ENCODE peak calls at places on chromosome 5, in six cellular contexts. G, N, C, L, R and I are unnamed samples.
A peak's percentile ranks its signal among the peaks of the same experiment; 100 is the strongest.

GRCh38 chr5:57889558-57889957 is 406.9 kb upstream of the ACTBL2 start:
- DNase-seq in N (no peak), R (peak; percentile 75), C (no peak), G (no peak), L (peak; percentile 24), I (no peak)

GRCh38 chr5:14617441-14617840 is 35.8 kb downstream of the OTULINL start:
- DNase-seq in R (no peak), G (no peak), L (no peak), C (no peak), N (no peak), I (no peak)

GRCh38 chr5:23268136-23268535 is 239.3 kb upstream of the PRDM9 start:
- DNase-seq in R (no peak), L (no peak), N (no peak), C (no peak), G (no peak), I (no peak)

GRCh38 chr5:141680751-141681201 is 1.3 kb downstream of the ARAP3 start:
- DNase-seq in R (peak; percentile 52), C (no peak), L (no peak), G (no peak), N (no peak), I (no peak)

GRCh38 chr5:113760486-113760885 is 247.0 kb downstream of the YTHDC2 start:
- DNase-seq in L (no peak), G (no peak), C (no peak), N (no peak), R (no peak), I (no peak)

GRCh38 chr5:69129413-69129812 is 35.6 kb downstream of the SLC30A5 start:
- DNase-seq in G (no peak), R (peak; percentile 64), N (no peak), L (no peak), C (no peak), I (no peak)

GRCh38 chr5:83914199-83914598 is 193.5 kb upstream of the HAPLN1 start:
- DNase-seq in C (no peak), R (no peak), L (no peak), G (no peak), N (no peak), I (no peak)

GRCh38 chr5:160369990-160370712 is at the start of gene C1QTNF2:
- DNase-seq in N (no peak), G (peak; percentile 92), C (peak; percentile 88), L (peak; percentile 35), R (peak; percentile 35), I (peak; percentile 31)

GRCh38 chr5:92371171-92371888 is 988.2 kb upstream of the ARRDC3 start:
- DNase-seq in N (no peak), R (no peak), G (no peak), C (no peak), L (no peak), I (no peak)

GRCh38 chr5:137708062-137708461 is 27.8 kb downstream of the KLHL3 start:
- DNase-seq in C (no peak), L (no peak), G (no peak), R (no peak), N (no peak), I (no peak)

GRCh38 chr5:67693956-67694564 is 497.5 kb upstream of the CD180 start:
- DNase-seq in G (peak; percentile 83), L (peak; percentile 38), R (no peak), N (no peak), C (peak; percentile 89), I (peak; percentile 10)

GRCh38 chr5:40677456-40677855 is 2.3 kb upstream of the PTGER4 start:
- DNase-seq in G (no peak), C (no peak), L (no peak), R (no peak), N (no peak), I (no peak)

GRCh38 chr5:40676643-40677333 is 2.9 kb upstream of the PTGER4 start:
- DNase-seq in C (no peak), R (peak; percentile 92), G (no peak), L (peak; percentile 57), N (no peak), I (no peak)

GRCh38 chr5:40679998-40680681 is 425 bp downstream of the PTGER4 start:
- DNase-seq in R (peak; percentile 41), G (no peak), C (peak; percentile 77), L (peak; percentile 33), N (no peak), I (peak; percentile 45)

GRCh38 chr5:40679071-40679997 is at the start of gene PTGER4:
- DNase-seq in R (peak; percentile 96), L (peak; percentile 93), G (peak; percentile 97), C (peak; percentile 98), N (peak; percentile 80), I (peak; percentile 96)

DNA sequence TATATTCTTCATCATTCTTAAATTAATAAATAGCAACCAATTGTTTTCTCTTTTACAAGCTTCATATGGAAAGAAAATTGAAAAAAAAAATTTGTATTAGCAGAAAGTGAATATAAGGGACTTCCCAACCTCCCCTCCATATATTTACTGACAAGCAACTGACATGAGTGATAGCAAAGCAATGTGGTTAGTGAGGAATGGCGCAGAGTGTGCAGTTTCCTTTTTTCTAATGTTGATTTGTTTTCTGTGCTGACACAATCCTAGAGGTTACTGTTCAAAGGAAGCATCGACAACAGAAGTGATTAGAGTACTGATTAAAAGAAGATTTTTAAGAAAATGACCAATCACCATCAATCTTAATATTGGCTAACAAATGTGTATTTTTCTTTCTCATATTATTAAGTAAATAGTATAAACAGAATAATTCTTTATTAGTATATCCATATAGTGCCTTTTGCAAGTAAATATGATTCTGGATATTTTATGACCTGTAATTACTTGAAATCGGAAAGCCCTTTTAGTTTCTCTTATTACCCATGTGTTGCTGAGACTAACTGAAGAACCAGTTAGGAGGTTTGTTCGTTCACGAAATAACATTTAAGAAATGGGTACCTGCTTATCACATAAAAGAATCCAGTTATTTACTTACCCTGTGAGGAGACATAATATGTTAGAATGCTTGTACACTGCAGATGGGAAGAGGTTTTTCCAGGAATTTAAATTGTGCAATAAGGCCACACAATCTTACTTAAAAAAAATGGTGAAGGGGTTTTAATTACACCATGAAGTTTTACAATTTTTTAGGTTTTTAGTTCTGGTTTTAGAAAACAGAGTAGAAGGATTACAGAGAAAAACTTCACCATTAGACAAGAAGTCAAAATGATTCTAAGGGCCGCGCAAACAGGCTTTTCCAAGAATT is 1.4 kb upstream of the PTGER4 start:
- DNase-seq in N (no peak), C (no peak), L (no peak), R (peak; percentile 58), G (no peak), I (peak; percentile 41)
- H3K27ac ChIP-seq in N (peak overlapping the region; percentile 89), C (peak overlapping the region; percentile 36), L (peak overlapping the region; percentile 85), R (peak overlapping the region; percentile 92), G (no peak overlapping the region), I (peak overlapping the region; percentile 97)

GRCh38 chr5:138878437-138879235 is 3.5 kb upstream of the LRRTM2 start:
- DNase-seq in C (no peak), N (no peak), L (no peak), R (no peak), G (no peak), I (no peak)
- H3K4me1 ChIP-seq in C (no peaks in the 10 kb centered on the region), N (no peaks in the 10 kb centered on the region), L (peaks cover 2% of the 10 kb centered on the region), R (no peaks in the 10 kb centered on the region), G (peaks cover 8% of the 10 kb centered on the region), I (no peaks in the 10 kb centered on the region)

GRCh38 chr5:1464511-1464910 is 19.3 kb upstream of the SLC6A3 start:
- DNase-seq in N (no peak), C (no peak), G (no peak), R (no peak), L (no peak), I (no peak)

GRCh38 chr5:1461396-1461795 is 16.2 kb upstream of the SLC6A3 start:
- DNase-seq in R (no peak), N (no peak), C (no peak), G (peak; percentile 41), L (no peak), I (no peak)

GRCh38 chr5:1463326-1464095 is 18.3 kb upstream of the SLC6A3 start:
- DNase-seq in N (no peak), G (peak; percentile 48), L (no peak), R (no peak), C (peak; percentile 61), I (no peak)

GRCh38 chr5:1464096-1464446 is 18.8 kb upstream of the SLC6A3 start:
- DNase-seq in G (peak; percentile 49), C (no peak), R (no peak), L (no peak), N (no peak), I (no peak)

DNA sequence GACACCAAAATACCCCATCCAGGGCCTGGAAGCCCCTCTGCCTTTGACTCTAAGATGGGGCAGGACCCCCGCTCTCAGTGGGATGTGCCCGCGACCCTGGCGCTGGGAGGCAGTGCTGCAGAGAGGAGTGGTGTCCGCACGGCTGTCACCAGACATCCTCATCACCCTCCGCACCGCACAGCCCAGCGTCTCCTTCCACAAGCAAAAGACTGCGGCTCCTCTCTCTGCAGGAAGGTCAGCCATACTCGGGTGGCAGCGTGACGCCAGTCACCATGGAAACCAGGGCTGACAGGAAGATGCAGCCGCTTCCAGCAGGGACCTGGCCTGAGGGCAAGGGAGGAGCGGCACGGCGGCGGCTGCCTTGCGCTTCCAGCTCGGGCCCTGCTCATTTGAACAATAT is 17.1 kb upstream of the SLC6A3 start:
- DNase-seq in L (no peak), N (no peak), C (peak; percentile 76), R (no peak), G (peak; percentile 54), I (no peak)
- H3K36me3 ChIP-seq in L (peaks cover 6% of the 10 kb centered on the region), N (peaks cover 10% of the 10 kb centered on the region), C (peaks cover 7% of the 10 kb centered on the region), R (peaks cover 93% of the 10 kb centered on the region), G (peaks cover 2% of the 10 kb centered on the region), I (no peaks in the 10 kb centered on the region)

GRCh38 chr5:150460781-150461180 is 11.2 kb upstream of the RPS14 start:
- DNase-seq in L (no peak), C (no peak), R (no peak), N (no peak), G (no peak), I (no peak)
- H3K27ac ChIP-seq in L (no peak overlapping the region), C (no peak overlapping the region), R (no peak overlapping the region), N (no peak overlapping the region), G (no peak overlapping the region), I (no peak overlapping the region)

GRCh38 chr5:78594014-78594413 is 54.6 kb downstream of the LHFPL2 start:
- DNase-seq in G (no peak), C (no peak), L (no peak), R (no peak), N (no peak), I (no peak)

GRCh38 chr5:78597858-78598415 is 50.6 kb downstream of the LHFPL2 start:
- DNase-seq in L (no peak), C (no peak), R (peak; percentile 71), G (no peak), N (no peak), I (no peak)

GRCh38 chr5:78594946-78595921 is 53.3 kb downstream of the LHFPL2 start:
- DNase-seq in L (peak; percentile 73), C (no peak), G (no peak), R (peak; percentile 93), N (no peak), I (no peak)

GRCh38 chr5:78598973-78599372 is 49.6 kb downstream of the LHFPL2 start:
- DNase-seq in R (no peak), G (no peak), N (no peak), C (no peak), L (no peak), I (no peak)

GRCh38 chr5:78597068-78597857 is 51.3 kb downstream of the LHFPL2 start:
- DNase-seq in L (no peak), C (no peak), N (no peak), G (no peak), R (peak; percentile 55), I (peak; percentile 55)
- H3K4me1 ChIP-seq in L (peaks cover 41% of the 10 kb centered on the region), C (no peaks in the 10 kb centered on the region), N (no peaks in the 10 kb centered on the region), G (peaks cover 5% of the 10 kb centered on the region), R (peaks cover 83% of the 10 kb centered on the region), I (no peaks in the 10 kb centered on the region)

DNA sequence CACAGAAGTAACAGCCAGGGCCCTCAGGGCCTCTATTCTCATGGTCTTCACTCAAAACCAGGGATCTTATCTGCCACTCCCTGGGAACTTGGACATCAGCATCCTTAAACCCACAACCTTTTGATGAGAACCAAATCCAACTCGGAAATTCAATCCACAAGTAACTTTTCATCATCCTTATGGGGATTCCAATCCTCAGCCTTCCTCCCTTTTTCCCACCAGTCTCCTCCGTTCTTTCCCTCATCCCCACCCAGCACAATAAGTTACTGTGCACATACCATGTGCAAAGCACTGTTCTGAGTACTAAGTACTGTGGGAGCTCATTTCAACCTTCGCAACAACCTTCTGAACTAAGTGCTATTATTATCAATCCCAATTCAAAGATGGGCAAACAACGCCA is 17.0 kb downstream of the GOLPH3 start:
- DNase-seq in N (no peak), R (no peak), L (no peak), G (no peak), C (no peak), I (no peak)
- H3K36me3 ChIP-seq in N (no peaks in the 10 kb centered on the region), R (peaks cover 3% of the 10 kb centered on the region), L (no peaks in the 10 kb centered on the region), G (no peaks in the 10 kb centered on the region), C (no peaks in the 10 kb centered on the region), I (no peaks in the 10 kb centered on the region)